ENCODE peak calls at places on chromosomes 5 and 9, in five cellular contexts. N is neural progenitor cell, V is PC-3, Q is IMR-90, Y is endothelial cell of umbilical vein. I is an unnamed sample. For H3K4me1 and H3K27me3, the result is how much of the 10 kb centered on the place peaks cover.

GRCh38 chr5:3216386-3216785 is 379.2 kb upstream of the IRX1 start:
- DNase-seq in N (no peak), V (no peak), Q (no peak), Y (no peak), I (no peak)

GRCh38 chr5:91357806-91358205 is 25.3 kb downstream of the ARRDC3 start:
- DNase-seq in N (no peak), V (no peak), Q (peak), Y (no peak), I (no peak)

GRCh38 chr9:11149065-11149464 is 536.3 kb upstream of the PTPRD start:
- DNase-seq in N (peak), V (no peak), Q (no peak), Y (no peak), I (no peak)

GRCh38 chr5:27906911-27907590 is 868.7 kb upstream of the CDH9 start:
- DNase-seq in N (no peak), V (peak), Q (no peak), Y (no peak), I (no peak)

GRCh38 chr9:19286634-19287188 is 56.2 kb downstream of the DENND4C start:
- DNase-seq in N (no peak), V (peak), Q (peak), Y (peak), I (peak)

GRCh38 chr5:146652547-146652946 is 136.6 kb upstream of the GPR151 start:
- DNase-seq in N (no peak), V (no peak), Q (no peak), Y (no peak), I (no peak)

GRCh38 chr5:59813761-59814562 is 79.6 kb downstream of the PDE4D start:
- DNase-seq in N (peak), V (peak), Q (peak), Y (peak), I (peak)

GRCh38 chr5:176364765-176365662 is at the start of gene ARL10:
- DNase-seq in N (peak), V (no peak), Q (peak), Y (peak), I (peak)

GRCh38 chr5:112583166-112583565 is 154.5 kb upstream of the APC start:
- DNase-seq in N (no peak), V (no peak), Q (no peak), Y (no peak), I (no peak)

GRCh38 chr9:87718231-87718630 is 7.7 kb upstream of the CTSL start:
- DNase-seq in N (no peak), V (no peak), Q (no peak), Y (no peak), I (no peak)

GRCh38 chr5:137696481-137696880 is 39.4 kb downstream of the KLHL3 start:
- DNase-seq in N (no peak), V (peak), Q (peak), Y (peak), I (peak)

GRCh38 chr9:137665697-137666504 is 47.1 kb downstream of the EHMT1 start:
- DNase-seq in N (peak), V (no peak), Q (no peak), Y (no peak), I (peak)

GRCh38 chr5:35436441-35437057 is 181.1 kb upstream of the SPEF2 start:
- DNase-seq in N (peak), V (peak), Q (peak), Y (peak), I (peak)

GRCh38 chr9:36134761-36135505 is 1.6 kb upstream of the GLIPR2 start:
- DNase-seq in N (no peak), V (no peak), Q (no peak), Y (no peak), I (no peak)

GRCh38 chr9:100426532-100427365 is at the start of gene MSANTD3:
- DNase-seq in N (peak), V (peak), Q (peak), Y (peak), I (peak)

GRCh38 chr9:107439991-107440456 is 49.5 kb downstream of the KLF4 start:
- DNase-seq in N (peak), V (no peak), Q (no peak), Y (no peak), I (peak)

GRCh38 chr5:116343961-116344360 is 230.7 kb downstream of the SEMA6A start:
- DNase-seq in N (peak), V (no peak), Q (no peak), Y (no peak), I (no peak)

GRCh38 chr5:66757219-66757833 is 161.1 kb downstream of the MAST4 start:
- DNase-seq in N (peak), V (peak), Q (peak), Y (peak), I (peak)

GRCh38 chr5:178058321-178059012 is 54.9 kb upstream of the N4BP3 start:
- DNase-seq in N (no peak), V (peak), Q (no peak), Y (no peak), I (no peak)

GRCh38 chr9:93654351-93654961 is 78.1 kb downstream of the PHF2 start:
- DNase-seq in N (peak), V (no peak), Q (no peak), Y (no peak), I (no peak)

GRCh38 chr5:172562443-172562842 is 78.6 kb upstream of the NEURL1B start:
- DNase-seq in N (no peak), V (no peak), Q (no peak), Y (no peak), I (no peak)

GRCh38 chr9:97808415-97808814 is 44.6 kb upstream of the FOXE1 start:
- DNase-seq in N (peak), V (no peak), Q (no peak), Y (no peak), I (no peak)

GRCh38 chr9:136424750-136425362 is 14.4 kb downstream of the PMPCA start:
- DNase-seq in N (no peak), V (no peak), Q (no peak), Y (no peak), I (no peak)

GRCh38 chr5:178435321-178436238 is 154.6 kb downstream of the COL23A1 start:
- DNase-seq in N (no peak), V (no peak), Q (no peak), Y (no peak), I (no peak)

GRCh38 chr5:37492778-37493555 is 113.8 kb downstream of the WDR70 start:
- DNase-seq in N (no peak), V (no peak), Q (no peak), Y (no peak), I (no peak)

GRCh38 chr5:45411971-45412612 is 284.1 kb downstream of the HCN1 start:
- DNase-seq in N (no peak), V (peak), Q (peak), Y (peak), I (peak)

GRCh38 chr5:89083791-89084190 is 200.8 kb upstream of the MEF2C start:
- DNase-seq in N (no peak), V (no peak), Q (peak), Y (no peak), I (peak)

GRCh38 chr9:137722481-137722880 is 103.7 kb downstream of the EHMT1 start:
- DNase-seq in N (no peak), V (no peak), Q (no peak), Y (no peak), I (no peak)

GRCh38 chr5:1001406-1002270 is 7.0 kb upstream of the NKD2 start:
- DNase-seq in N (no peak), V (no peak), Q (no peak), Y (no peak), I (no peak)

DNA sequence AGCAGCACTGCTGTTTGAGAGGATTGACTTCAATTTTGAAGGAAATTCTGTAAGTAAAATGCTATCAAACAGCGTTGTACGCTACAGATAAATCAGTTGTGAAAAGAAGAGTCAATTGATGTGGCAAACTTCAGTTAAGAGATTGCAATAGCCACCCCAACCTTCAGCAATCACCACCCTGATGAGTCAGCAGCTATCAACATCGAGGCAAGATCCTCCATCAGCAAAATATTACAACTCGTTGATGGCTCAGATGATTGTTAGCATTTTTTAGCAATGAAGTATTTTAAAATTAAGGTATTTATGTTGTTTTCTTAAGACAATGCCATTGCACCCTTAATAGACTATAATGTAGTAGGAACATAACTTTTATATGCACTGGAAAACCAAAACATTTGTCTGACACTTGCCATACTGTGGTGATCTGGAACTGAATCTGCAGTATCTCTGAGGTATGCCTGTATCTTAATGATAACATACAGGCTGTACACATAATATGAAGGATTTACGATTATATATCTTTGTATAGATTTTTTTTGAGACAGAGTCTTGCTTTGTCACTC is 47.5 kb downstream of the VPS13A start:
- DNase-seq in N (no peak), V (no peak), Q (peak), Y (no peak), I (peak)
- H3K4me2 ChIP-seq in N (no peak), V (no peak), Q (no peak), Y (no peak), I (no peak)

DNA sequence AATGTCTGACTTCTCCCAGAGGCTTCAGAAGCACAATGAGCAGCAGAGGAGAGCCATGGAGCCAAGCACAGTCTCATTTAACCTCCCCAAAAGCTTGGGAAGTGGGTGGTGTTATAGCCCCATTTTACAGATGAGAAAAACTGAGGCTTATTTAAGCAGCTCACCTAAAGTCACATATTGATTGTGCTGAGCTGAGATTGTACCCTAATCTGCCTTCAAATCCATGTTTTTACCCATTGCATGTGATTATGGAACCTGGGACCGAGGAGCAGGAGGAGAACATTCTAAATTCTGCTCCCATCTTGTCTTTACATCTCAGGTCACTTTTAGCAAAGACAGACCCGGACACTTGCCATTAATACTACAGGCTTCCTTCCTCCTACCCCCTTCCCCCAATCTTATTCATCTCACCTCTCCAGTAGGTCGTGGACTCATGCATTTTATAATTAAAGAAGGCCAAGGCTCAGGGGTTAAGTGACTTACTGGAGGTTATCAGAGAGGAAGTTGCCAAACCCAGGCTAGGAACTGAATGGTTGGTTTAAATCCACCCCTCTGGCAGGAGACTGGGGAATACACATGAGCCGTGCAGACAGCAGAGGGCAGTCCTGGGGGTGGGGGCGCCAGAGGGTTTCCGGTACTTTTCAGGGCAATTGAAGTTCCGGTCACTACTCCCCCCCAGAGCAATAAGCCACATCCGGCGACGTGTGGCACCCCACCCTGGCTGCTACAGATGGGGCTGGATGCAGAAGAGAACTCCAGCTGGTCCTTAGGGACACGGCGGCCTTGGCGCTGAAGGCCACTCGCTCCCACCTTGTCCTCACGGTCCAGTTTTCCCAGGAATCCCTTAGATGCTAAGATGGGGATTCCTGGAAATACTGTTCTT is 51.0 kb upstream of the IL17B start:
- DNase-seq in N (no peak), V (no peak), Q (no peak), Y (peak), I (peak)
- H3K4me1 ChIP-seq in N (under half), V (under half), Q (under half), Y (under half), I (under half)

GRCh38 chr5:79560774-79561524 is 47.0 kb upstream of the HOMER1 start:
- DNase-seq in N (no peak), V (no peak), Q (peak), Y (no peak), I (peak)

GRCh38 chr5:79561525-79561893 is 47.6 kb upstream of the HOMER1 start:
- DNase-seq in N (no peak), V (no peak), Q (no peak), Y (no peak), I (no peak)

GRCh38 chr5:79564798-79565279 is 47.4 kb upstream of the TENT2 start:
- DNase-seq in N (peak), V (no peak), Q (no peak), Y (no peak), I (no peak)

GRCh38 chr5:79563247-79563590 is 49.0 kb upstream of the TENT2 start:
- DNase-seq in N (no peak), V (no peak), Q (no peak), Y (no peak), I (no peak)

DNA sequence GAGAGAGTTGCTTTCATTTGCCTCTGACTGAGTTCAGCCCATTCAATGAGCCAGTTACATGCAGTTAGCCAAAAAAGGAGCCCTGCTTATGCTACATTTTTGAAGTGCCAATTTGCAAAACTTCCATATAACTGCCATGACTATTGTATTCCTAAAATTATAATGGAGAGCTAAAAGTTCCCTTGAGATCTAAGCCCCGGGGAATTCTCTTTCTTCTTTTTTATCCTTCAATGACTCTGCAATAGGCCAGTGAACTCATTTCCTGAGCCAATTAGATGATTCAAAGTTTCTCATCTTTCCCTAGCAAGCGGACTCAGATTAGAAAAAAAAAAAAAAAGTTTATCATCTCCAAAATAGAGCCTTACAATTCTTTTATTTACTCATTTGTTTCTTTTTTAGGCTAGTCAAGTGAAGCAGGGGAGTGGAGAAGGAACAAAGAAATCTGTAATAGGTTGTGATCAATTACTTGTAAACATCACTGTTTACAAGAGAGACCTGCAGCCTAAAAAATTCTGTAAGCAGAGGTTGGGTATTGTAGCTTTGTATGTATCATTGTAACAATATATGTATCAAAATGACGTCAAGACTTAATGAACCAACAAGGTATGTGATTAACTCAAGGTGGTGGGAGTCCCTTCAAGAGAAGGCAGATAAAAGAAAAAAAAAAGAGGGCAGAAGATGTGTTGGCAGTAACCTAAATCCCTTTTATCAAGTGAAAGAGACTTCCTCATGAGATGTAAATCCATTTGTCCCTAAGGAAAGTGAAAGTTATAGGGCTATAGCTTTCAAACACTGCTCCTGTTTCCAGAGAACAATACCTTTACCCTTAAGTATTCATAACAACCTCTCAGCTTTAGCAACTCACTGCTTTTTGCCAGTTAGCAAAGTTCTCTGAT is 48.7 kb upstream of the HOMER1 start:
- DNase-seq in N (no peak), V (peak), Q (peak), Y (no peak), I (no peak)
- H3K27me3 ChIP-seq in N (under half), V (under half), Q (under half), Y (under half), I (under half)

GRCh38 chr5:11234501-11234911 is 473.5 kb upstream of the DAP start:
- DNase-seq in N (no peak), V (no peak), Q (no peak), Y (no peak), I (no peak)
- H3K4me2 ChIP-seq in N (no peak), V (no peak), Q (no peak), Y (no peak), I (no peak)

GRCh38 chr9:14238044-14238443 is 75.9 kb downstream of the NFIB start:
- DNase-seq in N (no peak), V (peak), Q (peak), Y (no peak), I (peak)
- H3K4me1 ChIP-seq in N (under half), V (under half), Q (under half), Y (half or more), I (under half)

GRCh38 chr5:154478752-154479159 is 729 bp upstream of the HAND1 start:
- DNase-seq in N (peak), V (no peak), Q (no peak), Y (no peak), I (no peak)
- H3K27me3 ChIP-seq in N (half or more), V (half or more), Q (half or more), Y (half or more), I (half or more)

GRCh38 chr9:113668057-113668456 is 204.5 kb downstream of the RGS3 start:
- DNase-seq in N (no peak), V (no peak), Q (no peak), Y (no peak), I (peak)
- H3K4me2 ChIP-seq in N (no peak), V (no peak), Q (no peak), Y (no peak), I (no peak)

DNA sequence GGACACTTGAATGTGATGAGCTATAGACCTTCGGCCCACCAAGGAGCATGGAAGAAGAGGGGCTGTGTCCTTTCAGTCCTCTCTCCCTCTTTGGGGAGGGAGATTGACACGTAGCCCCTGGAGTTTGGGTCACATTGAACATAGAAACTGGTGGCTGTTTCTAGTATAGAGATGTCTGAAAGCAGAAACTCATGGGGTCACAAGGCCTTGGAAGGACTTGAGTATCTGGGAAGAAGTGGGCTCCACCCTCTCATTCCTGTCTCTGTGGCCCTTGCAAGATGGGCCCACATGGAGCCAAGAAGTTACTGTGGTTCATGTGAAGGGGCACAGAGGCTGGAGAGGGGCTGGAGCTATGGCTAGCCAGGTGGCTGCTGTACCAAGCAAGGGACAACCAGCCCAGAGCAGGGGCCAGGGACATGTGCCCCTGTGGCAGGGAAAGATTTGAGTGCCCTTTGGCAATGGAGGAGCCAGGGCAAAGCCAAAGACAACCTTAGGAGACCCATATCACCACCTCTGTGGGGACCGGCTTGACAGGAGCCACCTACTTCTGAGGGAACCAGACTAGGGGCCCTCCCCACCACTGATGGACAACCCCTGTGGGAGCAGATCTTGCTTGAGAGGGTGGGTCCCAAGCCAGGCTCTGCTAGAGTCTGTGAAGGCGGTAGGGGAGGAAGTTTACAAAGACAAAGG is 12.8 kb upstream of the ANGPTL2 start:
- DNase-seq in N (no peak), V (no peak), Q (no peak), Y (no peak), I (no peak)
- H3K4me1 ChIP-seq in N (under half), V (under half), Q (under half), Y (under half), I (under half)

DNA sequence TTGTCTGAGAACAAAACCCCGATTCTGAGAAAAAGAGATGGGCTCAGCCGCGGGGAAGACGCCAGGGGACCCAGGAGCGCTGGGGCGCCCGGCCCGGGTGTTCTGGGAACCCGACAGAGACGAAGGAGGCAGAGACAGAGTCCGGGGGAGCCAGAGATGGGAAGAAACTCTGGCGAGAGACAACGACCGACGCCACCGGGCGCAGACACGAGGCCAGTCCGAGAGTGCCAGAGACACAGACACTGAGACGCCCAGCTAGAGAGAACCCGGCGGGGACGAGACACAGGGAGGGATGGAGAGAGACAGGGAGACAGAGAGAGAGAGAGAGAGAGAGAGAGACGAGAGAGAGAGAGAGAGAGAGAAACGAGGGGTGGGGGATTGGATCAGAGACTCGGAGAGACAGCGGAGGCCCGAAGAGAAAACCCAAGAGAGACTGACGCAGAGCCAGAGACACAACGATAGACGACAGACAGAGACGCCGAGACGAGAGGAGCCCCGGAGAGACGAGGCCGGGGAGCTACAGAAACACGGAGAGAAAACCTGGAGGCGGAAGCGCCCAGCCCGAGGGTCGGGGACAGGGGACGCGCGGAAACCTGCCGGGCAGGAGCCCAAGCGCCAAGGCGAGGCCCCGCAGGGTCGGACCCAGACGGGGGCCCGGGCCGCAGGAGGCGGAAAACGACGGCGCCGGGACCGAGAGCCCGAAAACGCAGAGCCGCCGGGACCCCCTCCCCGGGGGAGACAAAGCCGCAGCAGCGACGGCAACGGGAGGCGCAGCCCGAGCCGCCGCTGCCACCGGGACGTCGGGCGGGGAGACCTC is 3.3 kb downstream of the NR5A1 start:
- DNase-seq in N (no peak), V (no peak), Q (no peak), Y (no peak), I (no peak)
- H3K27me3 ChIP-seq in N (half or more), V (under half), Q (half or more), Y (under half), I (under half)